ENCODE peak calls at places on chromosomes 3 and 15, in four cellular contexts. One of them, this sample, is unnamed.

GRCh38 chr15:61075741-61076140 is 153.4 kb downstream of the RORA start:
- DNase-seq in cardiac fibroblast: no peak
- DNase-seq in progenitor cell of endocrine pancreas: no peak
- DNase-seq in activated CD8-positive, alpha-beta T cell treated with anti-CD3 and anti-CD28 coated beads for 36 hours: no peak
- DNase-seq in this sample: no peak

GRCh38 chr3:196263819-196264218 is 23.7 kb downstream of the PCYT1A start:
- DNase-seq in cardiac fibroblast: no peak
- DNase-seq in progenitor cell of endocrine pancreas: no peak
- DNase-seq in activated CD8-positive, alpha-beta T cell treated with anti-CD3 and anti-CD28 coated beads for 36 hours: no peak
- DNase-seq in this sample: no peak

GRCh38 chr3:98750520-98750919 is 12.6 kb upstream of the ST3GAL6 start:
- DNase-seq in cardiac fibroblast: peak; percentile 42
- DNase-seq in progenitor cell of endocrine pancreas: no peak
- DNase-seq in activated CD8-positive, alpha-beta T cell treated with anti-CD3 and anti-CD28 coated beads for 36 hours: no peak
- DNase-seq in this sample: no peak

GRCh38 chr3:151299006-151299405 is 17.6 kb downstream of the GPR87 start:
- DNase-seq in cardiac fibroblast: no peak
- DNase-seq in progenitor cell of endocrine pancreas: no peak
- DNase-seq in activated CD8-positive, alpha-beta T cell treated with anti-CD3 and anti-CD28 coated beads for 36 hours: no peak
- DNase-seq in this sample: no peak

GRCh38 chr3:187978433-187979011 is 175.4 kb upstream of the LPP start:
- DNase-seq in cardiac fibroblast: peak; percentile 79
- DNase-seq in progenitor cell of endocrine pancreas: no peak
- DNase-seq in activated CD8-positive, alpha-beta T cell treated with anti-CD3 and anti-CD28 coated beads for 36 hours: no peak
- DNase-seq in this sample: no peak

GRCh38 chr15:76199106-76200082 is 111.9 kb downstream of the ETFA start:
- DNase-seq in cardiac fibroblast: peak; percentile 93
- DNase-seq in progenitor cell of endocrine pancreas: no peak
- DNase-seq in activated CD8-positive, alpha-beta T cell treated with anti-CD3 and anti-CD28 coated beads for 36 hours: no peak
- DNase-seq in this sample: peak; percentile 35

GRCh38 chr3:99934984-99935797 is 117.5 kb downstream of the CMSS1 start:
- DNase-seq in cardiac fibroblast: peak; percentile 51
- DNase-seq in progenitor cell of endocrine pancreas: no peak
- DNase-seq in activated CD8-positive, alpha-beta T cell treated with anti-CD3 and anti-CD28 coated beads for 36 hours: no peak
- DNase-seq in this sample: peak; percentile 50

GRCh38 chr3:129320261-129320660 is 41.6 kb downstream of the HMCES start:
- DNase-seq in cardiac fibroblast: no peak
- DNase-seq in progenitor cell of endocrine pancreas: no peak
- DNase-seq in activated CD8-positive, alpha-beta T cell treated with anti-CD3 and anti-CD28 coated beads for 36 hours: no peak
- DNase-seq in this sample: no peak

GRCh38 chr3:172137287-172138030 is 98.1 kb downstream of the FNDC3B start:
- DNase-seq in cardiac fibroblast: peak; percentile 61
- DNase-seq in progenitor cell of endocrine pancreas: no peak
- DNase-seq in activated CD8-positive, alpha-beta T cell treated with anti-CD3 and anti-CD28 coated beads for 36 hours: no peak
- DNase-seq in this sample: no peak

GRCh38 chr15:58951388-58952060 is 18.0 kb upstream of the SLTM start:
- DNase-seq in cardiac fibroblast: peak; percentile 79
- DNase-seq in progenitor cell of endocrine pancreas: no peak
- DNase-seq in activated CD8-positive, alpha-beta T cell treated with anti-CD3 and anti-CD28 coated beads for 36 hours: no peak
- DNase-seq in this sample: peak; percentile 80

GRCh38 chr3:45119824-45120614 is 26.2 kb downstream of the CDCP1 start:
- DNase-seq in cardiac fibroblast: peak; percentile 42
- DNase-seq in progenitor cell of endocrine pancreas: no peak
- DNase-seq in activated CD8-positive, alpha-beta T cell treated with anti-CD3 and anti-CD28 coated beads for 36 hours: no peak
- DNase-seq in this sample: no peak

GRCh38 chr3:41693799-41694198 is 268.1 kb downstream of the ULK4 start:
- DNase-seq in cardiac fibroblast: peak; percentile 15
- DNase-seq in progenitor cell of endocrine pancreas: no peak
- DNase-seq in activated CD8-positive, alpha-beta T cell treated with anti-CD3 and anti-CD28 coated beads for 36 hours: no peak
- DNase-seq in this sample: no peak

GRCh38 chr15:62961134-62961533 is 81.4 kb upstream of the TPM1 start:
- DNase-seq in cardiac fibroblast: no peak
- DNase-seq in progenitor cell of endocrine pancreas: no peak
- DNase-seq in activated CD8-positive, alpha-beta T cell treated with anti-CD3 and anti-CD28 coated beads for 36 hours: no peak
- DNase-seq in this sample: no peak